ENCODE peak calls at places on chromosomes 13 and 19, in ten cellular contexts. W, S, E, U, Z, V, P, C, O and H are unnamed samples.
A peak's percentile ranks its signal among the peaks of the same experiment; 100 is the strongest.

GRCh38 chr13:111115841-111116500 is 861 bp downstream of the ARHGEF7 start:
- DNase-seq in W (peak; percentile 76), S (peak; percentile 31), E (peak; percentile 86), U (no peak), Z (peak; percentile 56), V (no peak), P (no peak), C (no peak), O (no peak), H (no peak)

GRCh38 chr19:45125360-45125759 is 32.4 kb downstream of the PPP1R37 start:
- DNase-seq in W (no peak), S (no peak), E (no peak), U (no peak), Z (no peak), V (no peak), P (no peak), C (no peak), O (no peak), H (no peak)

GRCh38 chr19:43820098-43820860 is 6.8 kb upstream of the ZNF283 start:
- DNase-seq in W (no peak), S (no peak), E (peak; percentile 34), U (no peak), Z (peak; percentile 59), V (no peak), P (no peak), C (peak; percentile 60), O (peak; percentile 44), H (no peak)

GRCh38 chr19:34666958-34667265 is 10.0 kb downstream of the SCGB2B2 start:
- DNase-seq in W (no peak), S (no peak), E (no peak), U (no peak), Z (no peak), V (no peak), P (no peak), C (no peak), O (no peak), H (no peak)

GRCh38 chr19:35609881-35610353 is 2.6 kb upstream of the HAUS5 start:
- DNase-seq in W (no peak), S (no peak), E (no peak), U (no peak), Z (no peak), V (no peak), P (peak; percentile 82), C (no peak), O (no peak), H (no peak)

GRCh38 chr19:57279418-57280164 is 694 bp upstream of the ZNF460 start:
- DNase-seq in W (peak; percentile 95), S (peak; percentile 85), E (peak; percentile 94), U (peak; percentile 72), Z (peak; percentile 95), V (peak; percentile 89), P (peak; percentile 95), C (peak; percentile 81), O (peak; percentile 93), H (peak; percentile 92)

GRCh38 chr19:1837222-1837565 is 11.1 kb downstream of the REXO1 start:
- DNase-seq in W (no peak), S (no peak), E (no peak), U (no peak), Z (no peak), V (no peak), P (no peak), C (no peak), O (no peak), H (no peak)

GRCh38 chr19:18756896-18757295 is 34.2 kb downstream of the COMP start:
- DNase-seq in W (no peak), S (no peak), E (no peak), U (no peak), Z (no peak), V (no peak), P (no peak), C (no peak), O (no peak), H (no peak)